ENCODE peak calls at places on chromosomes 5 and 9, in four cellular contexts. One of them, this sample, is unnamed.

GRCh38 chr5:854966-855743 is 4.4 kb upstream of the ZDHHC11 start:
- DNase-seq in endodermal cell: no peak
- DNase-seq in uterus: peak
- DNase-seq in A172: no peak
- DNase-seq in this sample: no peak

GRCh38 chr5:107671742-107672211 is 1.0 kb upstream of the EFNA5 start:
- DNase-seq in endodermal cell: peak
- DNase-seq in uterus: no peak
- DNase-seq in A172: peak
- DNase-seq in this sample: no peak

GRCh38 chr5:143782588-143783386 is 29.2 kb upstream of the HMHB1 start:
- DNase-seq in endodermal cell: peak
- DNase-seq in uterus: no peak
- DNase-seq in A172: no peak
- DNase-seq in this sample: no peak

GRCh38 chr5:177432143-177432904 is 5.8 kb downstream of the GRK6 start:
- DNase-seq in endodermal cell: no peak
- DNase-seq in uterus: no peak
- DNase-seq in A172: no peak
- DNase-seq in this sample: no peak

GRCh38 chr5:176481659-176482213 is 33.6 kb downstream of the FAF2 start:
- DNase-seq in endodermal cell: no peak
- DNase-seq in uterus: no peak
- DNase-seq in A172: no peak
- DNase-seq in this sample: no peak

GRCh38 chr5:179288809-179289185 is 56.5 kb downstream of the ADAMTS2 start:
- DNase-seq in endodermal cell: no peak
- DNase-seq in uterus: peak
- DNase-seq in A172: no peak
- DNase-seq in this sample: no peak

GRCh38 chr9:136241540-136241939 is 4.1 kb downstream of the QSOX2 start:
- DNase-seq in endodermal cell: no peak
- DNase-seq in uterus: no peak
- DNase-seq in A172: no peak
- DNase-seq in this sample: no peak

GRCh38 chr9:87406545-87407166 is 91.0 kb upstream of the DAPK1 start:
- DNase-seq in endodermal cell: no peak
- DNase-seq in uterus: no peak
- DNase-seq in A172: no peak
- DNase-seq in this sample: no peak

GRCh38 chr9:127954831-127955293 is 17.2 kb upstream of the DPM2 start:
- DNase-seq in endodermal cell: no peak
- DNase-seq in uterus: no peak
- DNase-seq in A172: no peak
- DNase-seq in this sample: no peak

GRCh38 chr9:98885575-98886292 is 58.0 kb upstream of the COL15A1 start:
- DNase-seq in endodermal cell: no peak
- DNase-seq in uterus: no peak
- DNase-seq in A172: peak
- DNase-seq in this sample: no peak

GRCh38 chr5:138336952-138337684 is 948 bp upstream of the FAM53C start:
- DNase-seq in endodermal cell: no peak
- DNase-seq in uterus: peak
- DNase-seq in A172: peak
- DNase-seq in this sample: peak

GRCh38 chr5:154985126-154985525 is 28.4 kb upstream of the KIF4B start:
- DNase-seq in endodermal cell: no peak
- DNase-seq in uterus: no peak
- DNase-seq in A172: no peak
- DNase-seq in this sample: no peak

GRCh38 chr5:37034955-37035354 is 158.4 kb downstream of the NIPBL start:
- DNase-seq in endodermal cell: no peak
- DNase-seq in uterus: no peak
- DNase-seq in A172: no peak
- DNase-seq in this sample: no peak

GRCh38 chr9:90296539-90296938 is 346.1 kb downstream of the DIRAS2 start:
- DNase-seq in endodermal cell: no peak
- DNase-seq in uterus: no peak
- DNase-seq in A172: no peak
- DNase-seq in this sample: no peak

GRCh38 chr9:135648494-135649410 is 9.4 kb upstream of the GLT6D1 start:
- DNase-seq in endodermal cell: peak
- DNase-seq in uterus: no peak
- DNase-seq in A172: no peak
- DNase-seq in this sample: no peak

GRCh38 chr5:138488481-138488945 is 23.2 kb downstream of the EGR1 start:
- DNase-seq in endodermal cell: no peak
- DNase-seq in uterus: no peak
- DNase-seq in A172: peak
- DNase-seq in this sample: no peak

GRCh38 chr9:95874989-95875304 is 544 bp upstream of the ERCC6L2 start:
- DNase-seq in endodermal cell: peak
- DNase-seq in uterus: peak
- DNase-seq in A172: peak
- DNase-seq in this sample: peak

GRCh38 chr9:130662927-130663257 is 1.5 kb upstream of the PRDM12 start:
- DNase-seq in endodermal cell: peak
- DNase-seq in uterus: no peak
- DNase-seq in A172: no peak
- DNase-seq in this sample: no peak